ENCODE peak calls at places on chromosome 17, in five cellular contexts. J is left lung, O is heart right ventricle, C is hepatocyte, H is lung. R is an unnamed sample.
A peak's percentile ranks its signal among the peaks of the same experiment; 100 is the strongest.

GRCh38 chr17:66855204-66855603 is 20.3 kb downstream of the CACNG5 start:
- DNase-seq in J (no peak), O (no peak), C (no peak), H (no peak), R (peak; percentile 82)

GRCh38 chr17:32258383-32259121 is 7.1 kb upstream of the RHBDL3 start:
- DNase-seq in J (no peak), O (no peak), C (no peak), H (no peak), R (peak; percentile 70)

GRCh38 chr17:79413591-79413990 is 197.3 kb downstream of the RBFOX3 start:
- DNase-seq in J (no peak), O (no peak), C (no peak), H (no peak), R (no peak)

GRCh38 chr17:76700627-76701470 is 9.9 kb downstream of the MXRA7 start:
- DNase-seq in J (no peak), O (peak; percentile 89), C (peak; percentile 50), H (no peak), R (peak; percentile 86)

GRCh38 chr17:77501101-77501566 is 360.4 kb downstream of the SEC14L1 start:
- DNase-seq in J (no peak), O (no peak), C (peak; percentile 35), H (no peak), R (peak; percentile 87)

GRCh38 chr17:49715717-49716279 is 8.0 kb upstream of the SLC35B1 start:
- DNase-seq in J (no peak), O (no peak), C (no peak), H (no peak), R (no peak)

GRCh38 chr17:32777922-32778321 is 99.0 kb downstream of the MYO1D start:
- DNase-seq in J (no peak), O (no peak), C (no peak), H (no peak), R (no peak)

GRCh38 chr17:40878044-40878443 is 7.0 kb downstream of the KRT20 start:
- DNase-seq in J (no peak), O (no peak), C (no peak), H (no peak), R (no peak)

GRCh38 chr17:17018612-17019429 is 23.4 kb upstream of the MPRIP start:
- DNase-seq in J (peak; percentile 70), O (no peak), C (peak; percentile 74), H (peak; percentile 75), R (no peak)

GRCh38 chr17:65057520-65058075 is 1.1 kb upstream of the GNA13 start:
- DNase-seq in J (no peak), O (peak; percentile 66), C (no peak), H (no peak), R (no peak)

GRCh38 chr17:67546578-67547527 is 169.8 kb downstream of the PITPNC1 start:
- DNase-seq in J (peak; percentile 40), O (peak; percentile 72), C (peak; percentile 51), H (peak; percentile 51), R (peak; percentile 38)

GRCh38 chr17:73182616-73183310 is 10.1 kb upstream of the COG1 start:
- DNase-seq in J (no peak), O (no peak), C (no peak), H (no peak), R (no peak)

GRCh38 chr17:72111374-72111773 is 9.4 kb upstream of the SOX9 start:
- DNase-seq in J (no peak), O (no peak), C (no peak), H (no peak), R (no peak)

GRCh38 chr17:43713494-43714162 is 45.0 kb downstream of the SOST start:
- DNase-seq in J (no peak), O (peak; percentile 45), C (peak; percentile 54), H (no peak), R (peak; percentile 85)

GRCh38 chr17:58344791-58345157 is 7.2 kb downstream of the SUPT4H1 start:
- DNase-seq in J (no peak), O (no peak), C (no peak), H (no peak), R (no peak)

GRCh38 chr17:3992370-3992769 is 28.1 kb upstream of the ATP2A3 start:
- DNase-seq in J (no peak), O (no peak), C (no peak), H (no peak), R (no peak)

GRCh38 chr17:2123467-2124251 is 68.8 kb downstream of the HIC1 start:
- DNase-seq in J (no peak), O (peak; percentile 19), C (peak; percentile 23), H (no peak), R (peak; percentile 52)

GRCh38 chr17:69558796-69559195 is 144.3 kb downstream of the MAP2K6 start:
- DNase-seq in J (no peak), O (no peak), C (no peak), H (no peak), R (no peak)

GRCh38 chr17:38815576-38816193 is 9.4 kb downstream of the CWC25 start:
- DNase-seq in J (no peak), O (no peak), C (no peak), H (no peak), R (no peak)

GRCh38 chr17:2693561-2694380 is 17.8 kb downstream of the CLUH start:
- DNase-seq in J (no peak), O (no peak), C (no peak), H (no peak), R (peak; percentile 58)

GRCh38 chr17:67107811-67108210 is 63.5 kb downstream of the CACNG1 start:
- DNase-seq in J (no peak), O (no peak), C (no peak), H (no peak), R (no peak)

GRCh38 chr17:37693328-37693727 is 50.1 kb upstream of the DDX52 start:
- DNase-seq in J (no peak), O (no peak), C (no peak), H (no peak), R (no peak)
- H3K36me3 ChIP-seq in J (no peaks in the 10 kb centered on the region), O (no peaks in the 10 kb centered on the region), C (no peaks in the 10 kb centered on the region), H (peaks cover 2% of the 10 kb centered on the region), R (no peaks in the 10 kb centered on the region)

DNA sequence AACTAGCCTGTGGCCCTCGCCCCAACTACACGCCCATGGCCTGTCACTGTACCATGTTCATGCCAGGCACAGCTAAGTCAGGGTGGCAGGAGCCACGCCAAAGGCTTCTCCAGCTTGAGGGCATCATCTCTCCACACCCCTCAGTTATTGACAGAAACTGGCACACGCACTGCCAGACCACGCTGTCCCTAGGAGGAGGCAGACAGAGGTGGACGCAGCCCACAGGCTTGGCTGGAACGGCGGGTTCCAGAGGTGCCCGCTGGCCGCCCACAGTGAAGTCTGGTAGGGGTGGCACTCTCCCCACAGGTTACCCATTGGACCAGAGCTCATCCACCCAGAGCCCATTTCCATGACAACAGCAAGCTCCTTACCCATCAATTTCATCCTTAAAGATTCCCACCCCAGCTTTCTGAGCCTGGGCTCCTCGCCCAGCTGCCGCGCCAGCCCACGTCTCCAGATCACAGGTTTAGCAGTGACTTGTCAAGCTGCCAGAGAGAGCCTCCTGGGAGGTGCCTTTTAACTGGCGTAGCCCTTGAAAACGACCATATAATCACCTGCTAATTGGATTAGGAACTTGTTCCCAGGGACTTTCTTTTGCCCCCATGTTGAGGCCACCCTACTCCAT is 27.9 kb downstream of the RPRML start:
- DNase-seq in J (no peak), O (no peak), C (no peak), H (no peak), R (no peak)
- H3K36me3 ChIP-seq in J (no peaks in the 10 kb centered on the region), O (no peaks in the 10 kb centered on the region), C (no peaks in the 10 kb centered on the region), H (peaks cover 3% of the 10 kb centered on the region), R (no peaks in the 10 kb centered on the region)

GRCh38 chr17:81556863-81557262 is 4.7 kb upstream of the FAAP100 start:
- DNase-seq in J (no peak), O (no peak), C (no peak), H (no peak), R (no peak)
- H3K36me3 ChIP-seq in J (no peaks in the 10 kb centered on the region), O (no peaks in the 10 kb centered on the region), C (no peaks in the 10 kb centered on the region), H (peaks cover 38% of the 10 kb centered on the region), R (peaks cover 9% of the 10 kb centered on the region)

DNA sequence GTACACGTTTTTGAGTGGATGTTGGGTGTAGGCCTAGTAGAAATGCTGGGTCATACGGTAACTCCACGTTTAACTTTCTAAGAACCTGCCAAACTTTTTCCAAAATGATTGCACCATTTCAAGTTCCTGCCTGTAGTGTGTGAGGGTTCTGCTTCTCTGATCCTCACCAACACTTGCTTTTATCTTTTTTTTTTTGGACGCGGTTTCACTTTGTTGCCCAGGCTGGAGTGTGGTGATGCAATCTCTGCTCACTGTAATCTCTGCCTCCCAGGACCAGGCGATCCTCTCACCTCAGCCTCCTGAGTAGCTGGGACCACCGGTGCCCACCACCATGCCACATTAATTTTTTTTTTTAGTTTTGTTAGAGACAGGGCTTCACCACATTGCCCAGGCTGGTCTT is 23.5 kb downstream of the ZNF750 start:
- DNase-seq in J (no peak), O (no peak), C (no peak), H (no peak), R (no peak)
- H3K36me3 ChIP-seq in J (no peaks in the 10 kb centered on the region), O (no peaks in the 10 kb centered on the region), C (no peaks in the 10 kb centered on the region), H (peaks cover 20% of the 10 kb centered on the region), R (peaks cover 31% of the 10 kb centered on the region)

DNA sequence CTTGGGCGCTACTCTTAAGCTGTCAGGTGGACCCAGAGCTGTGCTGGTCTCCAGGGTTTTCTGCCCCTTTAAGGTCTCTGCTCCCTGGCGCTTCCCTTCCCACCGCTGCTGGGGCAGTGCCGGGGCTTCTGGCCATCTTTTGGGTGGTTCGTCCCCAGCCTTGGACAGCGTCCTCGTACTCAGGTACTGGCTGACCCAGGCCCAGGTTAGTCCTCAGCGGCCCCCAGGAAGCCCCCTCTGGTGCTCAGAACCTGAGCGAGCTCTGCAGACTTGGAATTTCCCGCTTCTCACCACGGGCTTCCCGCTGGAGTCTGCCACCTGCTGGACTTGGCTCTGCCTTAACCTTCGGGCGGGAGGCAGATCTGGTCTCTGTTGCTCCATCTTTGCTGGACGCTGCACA is 94.1 kb upstream of the ZNF750 start:
- DNase-seq in J (no peak), O (no peak), C (no peak), H (no peak), R (peak; percentile 73)
- H3K36me3 ChIP-seq in J (no peaks in the 10 kb centered on the region), O (no peaks in the 10 kb centered on the region), C (no peaks in the 10 kb centered on the region), H (peaks cover 48% of the 10 kb centered on the region), R (peaks cover 18% of the 10 kb centered on the region)

GRCh38 chr17:45893725-45894021 is 681 bp upstream of the MAPT start:
- DNase-seq in J (no peak), O (no peak), C (no peak), H (no peak), R (no peak)

GRCh38 chr17:45883063-45883462 is 11.3 kb upstream of the MAPT start:
- DNase-seq in J (no peak), O (no peak), C (no peak), H (no peak), R (no peak)

GRCh38 chr17:45886852-45887251 is 7.5 kb upstream of the MAPT start:
- DNase-seq in J (no peak), O (no peak), C (no peak), H (no peak), R (no peak)

GRCh38 chr17:45889579-45889978 is 4.8 kb upstream of the MAPT start:
- DNase-seq in J (no peak), O (no peak), C (no peak), H (no peak), R (peak; percentile 52)

GRCh38 chr17:45888392-45888791 is 6.0 kb upstream of the MAPT start:
- DNase-seq in J (no peak), O (no peak), C (no peak), H (no peak), R (no peak)
- H3K36me3 ChIP-seq in J (no peaks in the 10 kb centered on the region), O (no peaks in the 10 kb centered on the region), C (no peaks in the 10 kb centered on the region), H (no peaks in the 10 kb centered on the region), R (no peaks in the 10 kb centered on the region)

GRCh38 chr17:27834571-27834970 is 34.2 kb upstream of the NOS2 start:
- DNase-seq in J (no peak), O (no peak), C (no peak), H (no peak), R (no peak)
- H3K36me3 ChIP-seq in J (no peaks in the 10 kb centered on the region), O (no peaks in the 10 kb centered on the region), C (no peaks in the 10 kb centered on the region), H (no peaks in the 10 kb centered on the region), R (no peaks in the 10 kb centered on the region)